ENCODE peak calls at places on chromosomes 13 and 19, in five cellular contexts. E is stimulated activated CD8-positive, alpha-beta memory T cell treated with anti-CD3 and anti-CD28 coated beads, Interleukin-15, amount 100 ng/mL, for 48 hours; G is right cardiac atrium; P is AG04450; Y is GOT3. H is an unnamed sample.

GRCh38 chr13:102517959-102518358 is 78.8 kb upstream of the TPP2 start:
- DNase-seq in E (no peak), G (no peak), P (no peak), Y (no peak), H (no peak)

GRCh38 chr13:98476538-98476966 is 100.4 kb downstream of the STK24 start:
- DNase-seq in E (peak; percentile 87), G (peak; percentile 56), P (no peak), Y (no peak), H (peak; percentile 77)

GRCh38 chr19:31135841-31136240 is 213.4 kb downstream of the TSHZ3 start:
- DNase-seq in E (no peak), G (no peak), P (no peak), Y (no peak), H (no peak)

GRCh38 chr13:111337741-111338140 is 17.3 kb downstream of the TEX29 start:
- DNase-seq in E (no peak), G (no peak), P (no peak), Y (no peak), H (no peak)

GRCh38 chr19:51018745-51019543 is 565 bp downstream of the KLK10 start:
- DNase-seq in E (no peak), G (peak; percentile 27), P (no peak), Y (no peak), H (no peak)

GRCh38 chr19:1851581-1852293 is 3.5 kb upstream of the REXO1 start:
- DNase-seq in E (no peak), G (no peak), P (no peak), Y (no peak), H (peak; percentile 46)

GRCh38 chr19:927707-928401 is 2.0 kb downstream of the ARID3A start:
- DNase-seq in E (no peak), G (no peak), P (no peak), Y (no peak), H (no peak)

GRCh38 chr13:80251403-80251802 is 89.5 kb downstream of the SPRY2 start:
- DNase-seq in E (no peak), G (no peak), P (peak; percentile 4), Y (no peak), H (no peak)

GRCh38 chr19:39444598-39445257 is 654 bp upstream of the SUPT5H start:
- DNase-seq in E (no peak), G (no peak), P (no peak), Y (no peak), H (no peak)

GRCh38 chr13:98143157-98143553 is 261 bp downstream of the FARP1 start:
- DNase-seq in E (no peak), G (peak; percentile 58), P (no peak), Y (no peak), H (no peak)

GRCh38 chr13:98717891-98718290 is 34.6 kb downstream of the SLC15A1 start:
- DNase-seq in E (no peak), G (no peak), P (no peak), Y (no peak), H (no peak)

GRCh38 chr13:19984430-19985218 is 26.1 kb downstream of the ZMYM2 start:
- DNase-seq in E (no peak), G (no peak), P (peak; percentile 32), Y (no peak), H (no peak)

GRCh38 chr19:32748948-32749347 is 29.4 kb downstream of the TDRD12 start:
- DNase-seq in E (no peak), G (no peak), P (no peak), Y (no peak), H (no peak)

GRCh38 chr19:29831041-29831548 is 19.3 kb downstream of the CCNE1 start:
- DNase-seq in E (peak; percentile 58), G (no peak), P (no peak), Y (no peak), H (peak; percentile 21)

GRCh38 chr13:21395953-21396352 is 63.1 kb downstream of the ZDHHC20 start:
- DNase-seq in E (no peak), G (no peak), P (no peak), Y (no peak), H (no peak)

GRCh38 chr19:48654299-48655059 is 8.5 kb upstream of the CA11 start:
- DNase-seq in E (no peak), G (no peak), P (no peak), Y (no peak), H (no peak)

GRCh38 chr13:111865046-111865445 is 201.9 kb upstream of the SOX1 start:
- DNase-seq in E (no peak), G (no peak), P (no peak), Y (no peak), H (no peak)

GRCh38 chr19:30088567-30088966 is 146.5 kb downstream of the URI1 start:
- DNase-seq in E (no peak), G (no peak), P (no peak), Y (no peak), H (no peak)

GRCh38 chr13:97275265-97275664 is 53.1 kb downstream of the MBNL2 start:
- DNase-seq in E (no peak), G (no peak), P (no peak), Y (no peak), H (no peak)

GRCh38 chr13:95784161-95784880 is 107.4 kb downstream of the DNAJC3 start:
- DNase-seq in E (no peak), G (no peak), P (peak; percentile 55), Y (no peak), H (no peak)

GRCh38 chr13:61086052-61086451 is 329.6 kb downstream of the PCDH20 start:
- DNase-seq in E (no peak), G (no peak), P (no peak), Y (no peak), H (no peak)

GRCh38 chr19:10961763-10962536 is 1.1 kb downstream of the SMARCA4 start:
- DNase-seq in E (no peak), G (no peak), P (no peak), Y (no peak), H (no peak)

GRCh38 chr19:48992571-48993174 is 436 bp downstream of the GYS1 start:
- DNase-seq in E (no peak), G (no peak), P (no peak), Y (no peak), H (no peak)

GRCh38 chr19:3243851-3244700 is 19.6 kb downstream of the CELF5 start:
- DNase-seq in E (peak; percentile 8), G (peak; percentile 43), P (peak; percentile 23), Y (no peak), H (peak; percentile 25)

GRCh38 chr13:85503797-85504196 is 295.4 kb downstream of the SLITRK6 start:
- DNase-seq in E (no peak), G (no peak), P (no peak), Y (no peak), H (no peak)

GRCh38 chr19:2534374-2535050 is 58.6 kb downstream of the GADD45B start:
- DNase-seq in E (no peak), G (no peak), P (no peak), Y (no peak), H (no peak)

GRCh38 chr19:39160889-39161672 is 35.5 kb downstream of the PAK4 start:
- DNase-seq in E (no peak), G (no peak), P (no peak), Y (no peak), H (no peak)

GRCh38 chr13:99507054-99507453 is 5.8 kb downstream of the TM9SF2 start:
- DNase-seq in E (no peak), G (no peak), P (no peak), Y (no peak), H (no peak)

GRCh38 chr13:45949161-45949560 is 97.6 kb upstream of the SIAH3 start:
- DNase-seq in E (no peak), G (no peak), P (no peak), Y (no peak), H (no peak)

GRCh38 chr19:7792286-7792685 is 29.2 kb downstream of the CLEC4M start:
- DNase-seq in E (no peak), G (no peak), P (no peak), Y (no peak), H (no peak)

GRCh38 chr19:3263866-3264265 is 39.4 kb downstream of the CELF5 start:
- DNase-seq in E (no peak), G (no peak), P (no peak), Y (no peak), H (no peak)

GRCh38 chr19:47446534-47447469 is 24.9 kb downstream of the SLC8A2 start:
- DNase-seq in E (peak; percentile 25), G (no peak), P (no peak), Y (no peak), H (no peak)

GRCh38 chr13:106281426-106281825 is 254.0 kb downstream of the EFNB2 start:
- DNase-seq in E (no peak), G (no peak), P (no peak), Y (no peak), H (no peak)

GRCh38 chr19:14090509-14091085 is at the start of gene SAMD1:
- DNase-seq in E (peak; percentile 71), G (peak; percentile 94), P (peak; percentile 68), Y (peak; percentile 67), H (peak; percentile 83)

H was measured in T-helper 9 cell.